ENCODE peak calls at places on chromosome 20, in five cellular contexts. G is H9, Y is H1, P is trophoblast cell, R is mesenchymal stem cell. A is an unnamed sample.

GRCh38 chr20:38843346-38843745 is 37.8 kb downstream of the PPP1R16B start:
- DNase-seq in G (no peak), Y (no peak), P (no peak), R (no peak), A (no peak)

GRCh38 chr20:24465168-24465567 is 4.3 kb upstream of the SYNDIG1 start:
- DNase-seq in G (no peak), Y (no peak), P (no peak), R (no peak), A (no peak)

GRCh38 chr20:15364781-15365180 is 1027.4 kb upstream of the FLRT3 start:
- DNase-seq in G (no peak), Y (no peak), P (no peak), R (no peak), A (no peak)

GRCh38 chr20:6485376-6485775 is 282.1 kb upstream of the BMP2 start:
- DNase-seq in G (no peak), Y (no peak), P (no peak), R (no peak), A (no peak)

GRCh38 chr20:5073154-5074049 is 46.4 kb downstream of the PCNA start:
- DNase-seq in G (peak; percentile 40), Y (peak; percentile 51), P (no peak), R (peak; percentile 22), A (no peak)

GRCh38 chr20:11054266-11055025 is 380.6 kb upstream of the JAG1 start:
- DNase-seq in G (no peak), Y (no peak), P (no peak), R (no peak), A (no peak)

GRCh38 chr20:47102629-47103028 is 208.0 kb downstream of the EYA2 start:
- DNase-seq in G (no peak), Y (no peak), P (no peak), R (no peak), A (no peak)

GRCh38 chr20:1420066-1420465 is 27.2 kb upstream of the FKBP1A start:
- DNase-seq in G (no peak), Y (no peak), P (no peak), R (peak; percentile 27), A (no peak)

GRCh38 chr20:17680836-17681740 is 954 bp downstream of the RRBP1 start:
- DNase-seq in G (peak; percentile 80), Y (peak; percentile 92), P (peak; percentile 70), R (peak; percentile 74), A (peak; percentile 72)

GRCh38 chr20:37598101-37598530 is 70.4 kb upstream of the BLCAP start:
- DNase-seq in G (peak; percentile 75), Y (peak; percentile 82), P (no peak), R (no peak), A (peak; percentile 70)

GRCh38 chr20:58547527-58548475 is 32.6 kb upstream of the APCDD1L start:
- DNase-seq in G (peak; percentile 8), Y (peak; percentile 20), P (no peak), R (no peak), A (no peak)

GRCh38 chr20:58549231-58549630 is 34.0 kb upstream of the APCDD1L start:
- DNase-seq in G (no peak), Y (no peak), P (no peak), R (no peak), A (no peak)

GRCh38 chr20:58551631-58552030 is 36.4 kb upstream of the APCDD1L start:
- DNase-seq in G (peak; percentile 8), Y (peak; percentile 20), P (no peak), R (no peak), A (no peak)

GRCh38 chr20:58550661-58551060 is 35.5 kb upstream of the APCDD1L start:
- DNase-seq in G (peak; percentile 8), Y (peak; percentile 26), P (no peak), R (peak; percentile 86), A (no peak)

DNA sequence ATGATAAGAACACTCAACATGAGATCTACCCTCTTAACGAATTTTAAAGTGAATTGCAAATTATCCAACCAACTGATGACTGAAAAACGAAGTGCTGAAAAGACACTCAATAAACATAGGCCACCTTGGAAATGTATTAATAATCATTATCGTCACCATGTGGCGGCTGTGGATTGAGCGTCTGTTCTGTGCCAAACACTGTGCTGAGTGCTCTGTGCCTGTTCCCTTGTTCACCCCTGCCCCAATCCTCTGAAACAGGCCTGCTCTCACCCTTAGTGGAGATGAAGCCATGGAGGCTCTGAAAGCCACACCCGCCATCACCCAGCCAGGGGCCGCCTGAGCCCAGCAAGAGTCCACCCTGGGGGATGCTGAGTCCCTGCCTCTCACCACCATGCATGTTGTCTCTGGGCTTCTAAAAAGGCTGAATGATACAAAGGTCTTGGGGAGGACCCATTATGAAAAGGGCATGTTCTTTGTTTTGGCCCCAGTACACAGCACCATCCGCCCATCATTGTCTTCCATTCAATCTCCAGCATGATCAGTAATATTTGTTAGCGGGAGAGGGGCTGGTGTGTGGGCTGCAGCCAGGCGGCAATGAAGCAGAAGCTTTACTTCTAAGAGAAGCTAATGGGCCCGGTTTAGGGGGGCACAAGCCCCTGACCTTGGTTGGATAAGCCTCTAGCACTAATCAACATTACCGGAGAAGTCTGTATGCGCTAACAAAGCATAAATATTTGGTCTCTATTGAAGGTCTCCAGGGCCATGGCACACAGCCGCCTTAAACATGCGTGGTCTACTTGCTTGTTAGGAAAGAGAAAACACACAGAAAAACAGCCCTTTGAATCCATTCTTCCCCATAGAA is 34.7 kb upstream of the APCDD1L start:
- DNase-seq in G (peak; percentile 15), Y (peak; percentile 26), P (no peak), R (no peak), A (no peak)
- H3K23ac ChIP-seq in G (no peak overlapping the region), Y (no peak overlapping the region), P (no peak overlapping the region), R (no peak overlapping the region), A (no peak overlapping the region)

GRCh38 chr20:32235331-32236047 is 27.8 kb downstream of the POFUT1 start:
- DNase-seq in G (no peak), Y (no peak), P (no peak), R (no peak), A (no peak)
- H2BK12ac ChIP-seq in G (no peak overlapping the region), Y (no peak overlapping the region), P (no peak overlapping the region), R (no peak overlapping the region), A (no peak overlapping the region)

GRCh38 chr20:63363981-63364536 is 2.9 kb upstream of the CHRNA4 start:
- DNase-seq in G (no peak), Y (no peak), P (peak; percentile 10), R (no peak), A (no peak)
- H3K23ac ChIP-seq in G (no peak overlapping the region), Y (no peak overlapping the region), P (no peak overlapping the region), R (no peak overlapping the region), A (no peak overlapping the region)

DNA sequence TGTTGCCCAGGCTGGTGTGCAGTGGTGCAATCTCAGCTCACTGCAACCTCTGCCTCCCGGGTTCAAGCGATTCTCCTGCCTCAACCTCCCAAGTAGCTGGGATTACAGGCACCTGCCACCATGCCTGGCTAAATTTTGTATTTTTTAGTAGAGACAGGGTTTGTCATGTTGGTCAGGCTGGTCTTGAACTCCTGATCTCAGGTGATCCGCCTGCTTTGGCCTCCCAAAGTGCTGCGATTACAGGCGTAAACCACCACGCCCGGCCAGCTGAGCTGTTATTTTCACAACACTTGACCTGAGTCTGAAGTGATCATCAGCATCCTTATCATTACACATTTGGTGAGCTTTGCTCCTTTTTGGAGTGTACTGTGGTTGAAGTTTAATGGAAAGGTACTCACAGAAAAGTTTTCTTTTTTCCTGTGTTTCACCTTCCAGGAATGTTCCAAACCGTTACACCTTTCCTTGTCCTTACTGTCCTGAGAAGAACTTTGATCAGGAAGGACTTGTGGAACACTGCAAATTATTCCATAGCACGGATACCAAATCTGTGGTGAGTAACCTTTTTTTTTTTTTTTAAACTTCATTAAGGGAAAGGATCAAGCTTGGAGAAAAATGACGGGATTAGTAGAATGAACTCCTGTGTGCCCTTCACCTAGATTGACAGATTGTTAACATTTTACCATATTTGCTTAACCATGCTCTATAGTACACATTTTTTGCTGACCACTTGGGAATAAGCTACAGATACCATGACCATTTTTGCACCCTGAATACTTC is 9.7 kb downstream of the RNF114 start:
- DNase-seq in G (no peak), Y (no peak), P (no peak), R (no peak), A (no peak)
- H2BK12ac ChIP-seq in G (no peak overlapping the region), Y (no peak overlapping the region), P (no peak overlapping the region), R (no peak overlapping the region), A (no peak overlapping the region)

DNA sequence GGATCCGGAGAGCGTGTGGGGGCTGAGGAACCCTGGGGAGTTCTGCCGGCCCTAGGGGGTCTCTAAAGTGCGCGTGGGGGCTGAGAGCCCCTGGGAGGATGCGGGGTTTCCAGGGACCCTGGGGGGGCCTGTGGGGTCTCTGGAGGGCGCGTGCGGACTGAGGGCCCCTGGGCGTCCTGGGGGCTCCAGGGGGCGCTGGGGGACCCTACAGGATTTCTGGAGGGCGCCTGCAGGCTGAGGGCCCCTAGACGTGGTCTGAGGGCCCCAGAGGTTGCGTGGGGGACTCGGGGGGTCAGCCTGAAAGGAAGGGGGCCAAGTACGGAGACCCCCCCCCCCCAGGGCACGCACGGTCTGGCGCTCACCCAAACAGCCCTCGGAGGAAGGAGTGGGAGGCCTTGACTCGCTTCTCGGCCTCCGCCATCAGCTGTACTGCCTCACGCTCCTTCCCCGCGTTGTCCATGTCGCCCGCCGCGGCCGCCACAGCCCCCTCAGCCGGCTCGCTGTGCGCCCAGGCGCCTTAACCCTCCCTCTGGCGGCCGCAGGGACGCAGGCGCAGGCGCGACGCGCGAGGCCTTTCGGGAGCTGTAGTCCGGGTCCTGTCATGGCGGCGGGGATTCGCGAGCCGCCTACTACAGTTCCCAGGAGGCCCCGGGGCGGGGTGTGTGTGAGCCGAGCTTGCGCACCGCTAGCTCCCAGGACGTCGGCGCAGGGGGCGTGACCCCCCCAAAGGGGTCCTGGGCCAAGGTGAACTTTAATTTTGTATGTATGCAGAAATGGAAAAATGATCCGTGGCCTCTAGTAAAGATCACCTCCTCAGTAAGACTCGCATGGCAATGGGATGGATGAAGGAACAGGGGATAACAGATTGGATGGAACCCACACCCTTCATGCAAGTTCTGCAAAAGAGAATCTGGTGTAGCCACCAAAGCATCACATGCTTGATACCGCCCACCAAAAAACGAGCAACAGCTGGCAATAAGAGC is at the start of gene NAPB:
- DNase-seq in G (peak; percentile 95), Y (peak; percentile 93), P (peak; percentile 95), R (peak; percentile 93), A (peak; percentile 90)
- H3K23ac ChIP-seq in G (no peak within 1 kb of the TSS), Y (no peak within 1 kb of the TSS), P (no peak within 1 kb of the TSS), R (peak within 1 kb of the TSS; percentile 91), A (peak within 1 kb of the TSS; percentile 89)

DNA sequence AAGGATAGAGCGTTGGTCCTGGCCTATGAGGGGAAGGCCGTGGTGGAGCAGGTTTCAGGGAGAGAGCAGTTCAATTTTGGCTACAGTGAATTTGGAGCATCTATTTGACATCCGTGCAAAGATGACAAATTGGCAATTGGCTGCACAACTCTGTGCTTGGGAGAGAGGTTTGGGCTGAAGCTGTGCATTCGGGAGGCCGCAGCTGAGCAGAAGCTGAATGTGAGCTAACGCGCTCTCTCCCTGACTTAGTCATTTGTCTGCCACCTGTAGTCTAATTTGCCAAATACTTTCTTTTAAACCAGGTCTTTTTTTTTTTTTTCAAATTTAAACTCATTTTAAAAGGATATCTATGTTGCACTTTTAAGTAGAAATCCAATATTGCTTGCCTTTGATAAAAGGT is 78.8 kb downstream of the PHACTR3 start:
- DNase-seq in G (no peak), Y (no peak), P (no peak), R (no peak), A (no peak)
- H2BK12ac ChIP-seq in G (no peak overlapping the region), Y (no peak overlapping the region), P (no peak overlapping the region), R (no peak overlapping the region), A (no peak overlapping the region)

DNA sequence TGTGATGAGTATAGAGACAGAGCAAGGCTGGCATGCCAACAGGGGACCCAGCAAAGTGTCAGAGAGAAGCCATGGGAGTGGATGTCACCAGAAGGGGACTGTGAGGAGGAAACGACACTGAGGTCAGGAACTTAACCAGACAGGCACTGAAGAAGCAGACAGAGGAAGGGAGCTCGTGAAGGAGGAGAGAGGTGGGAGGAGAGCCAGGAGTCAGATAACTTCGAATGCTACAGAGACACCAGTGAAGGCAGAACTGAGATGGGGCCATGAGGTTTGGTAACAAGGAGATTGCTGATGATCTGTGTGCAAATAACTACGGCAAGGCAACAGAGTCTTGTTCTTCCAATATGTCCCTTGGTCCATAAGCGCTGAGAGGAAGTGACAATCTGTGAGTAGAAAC is 211.1 kb upstream of the FOXA2 start:
- DNase-seq in G (no peak), Y (no peak), P (no peak), R (no peak), A (no peak)
- H3K23ac ChIP-seq in G (no peak overlapping the region), Y (no peak overlapping the region), P (no peak overlapping the region), R (no peak overlapping the region), A (no peak overlapping the region)

A was measured in neuronal stem cell.